ENCODE peak calls at places on chromosomes 4 and X, in seven cellular contexts. V is renal cortical epithelial cell, H is amniotic stem cell, J is substantia nigra, G is Caki2, I is CD14-positive monocyte, O is NCI-H1092. M is an unnamed sample.

GRCh38 chr4:95159384-95159783 is 389.4 kb downstream of the UNC5C start:
- DNase-seq in V (no peak), H (no peak), J (no peak), G (no peak), I (no peak), O (no peak), M (no peak)

GRCh38 chr4:108166441-108167315 is 2.1 kb downstream of the LEF1 start:
- DNase-seq in V (no peak), H (no peak), J (no peak), G (no peak), I (no peak), O (peak), M (no peak)

GRCh38 chrX:94400488-94400887 is 726.5 kb downstream of the FAM133A start:
- DNase-seq in V (peak), H (no peak), J (no peak), G (peak), I (no peak), O (no peak), M (no peak)

GRCh38 chr4:157128395-157128794 is 52.4 kb downstream of the GLRB start:
- DNase-seq in V (peak), H (peak), J (peak), G (peak), I (no peak), O (no peak), M (peak)

GRCh38 chr4:80182237-80182866 is 15.0 kb upstream of the PRDM8 start:
- DNase-seq in V (no peak), H (no peak), J (no peak), G (no peak), I (no peak), O (no peak), M (no peak)

GRCh38 chrX:22486326-22486725 is 213.6 kb downstream of the CBLL2 start:
- DNase-seq in V (peak), H (no peak), J (no peak), G (peak), I (no peak), O (no peak), M (no peak)

GRCh38 chr4:129641179-129641578 is 545.2 kb downstream of the C4orf33 start:
- DNase-seq in V (peak), H (peak), J (peak), G (peak), I (no peak), O (no peak), M (peak)

GRCh38 chrX:38262715-38263620 is 42.3 kb upstream of the SRPX start:
- DNase-seq in V (no peak), H (peak), J (no peak), G (no peak), I (no peak), O (no peak), M (no peak)

GRCh38 chrX:145405012-145405411 is 157.7 kb downstream of the SPANXN1 start:
- DNase-seq in V (peak), H (no peak), J (no peak), G (no peak), I (no peak), O (peak), M (peak)

GRCh38 chr4:7291372-7292135 is 99.2 kb downstream of the SORCS2 start:
- DNase-seq in V (peak), H (no peak), J (peak), G (peak), I (no peak), O (no peak), M (no peak)

GRCh38 chr4:6724461-6725111 is 8.6 kb downstream of the BLOC1S4 start:
- DNase-seq in V (no peak), H (no peak), J (peak), G (no peak), I (no peak), O (no peak), M (no peak)

GRCh38 chrX:9745417-9746115 is 20.1 kb downstream of the GPR143 start:
- DNase-seq in V (no peak), H (no peak), J (no peak), G (no peak), I (no peak), O (no peak), M (no peak)

GRCh38 chrX:116694046-116694445 is 231.3 kb upstream of the CT83 start:
- DNase-seq in V (no peak), H (no peak), J (no peak), G (no peak), I (no peak), O (no peak), M (no peak)

GRCh38 chr4:187413564-187414358 is 581.8 kb upstream of the ZFP42 start:
- DNase-seq in V (no peak), H (no peak), J (no peak), G (no peak), I (no peak), O (no peak), M (no peak)

GRCh38 chr4:168528131-168528949 is 31.5 kb downstream of the PALLD start:
- DNase-seq in V (peak), H (no peak), J (no peak), G (no peak), I (no peak), O (no peak), M (peak)